ENCODE peak calls at places on chromosome 18, in nine cellular contexts. G is activated effector memory CD4-positive, alpha-beta T cell treated with Interleukin-2 at 50 U/mL for 16 hours; M is dorsolateral prefrontal cortex; F is testis; V is kidney tubule cell; K is fibroblast of mammary gland; Y is sigmoid colon; O is stimulated activated CD4-positive, alpha-beta T cell treated with anti-CD3 and anti-CD28 coated beads, Interleukin-1b, Interleukin-23, amount 100 ng/mL, for 24 hours; P is coronary artery. B is an unnamed sample.

GRCh38 chr18:46296656-46297055 is 192.5 kb downstream of the HAUS1 start:
- DNase-seq in K (no peak), P (no peak), M (no peak), Y (no peak), O (no peak), V (no peak), G (no peak), F (no peak), B (no peak)

GRCh38 chr18:46418657-46419260 is 238.3 kb downstream of the LOXHD1 start:
- DNase-seq in Y (no peak), V (peak), M (no peak), P (no peak), O (no peak), G (no peak), K (no peak), F (no peak), B (no peak)

GRCh38 chr18:34758378-34758948 is 48.4 kb downstream of the DTNA start:
- DNase-seq in M (no peak), K (no peak), Y (no peak), P (no peak), V (no peak), G (no peak), O (no peak), F (no peak), B (no peak)

GRCh38 chr18:48787523-48788151 is 163.1 kb downstream of the SMAD7 start:
- DNase-seq in M (no peak), P (peak), Y (peak), O (no peak), G (no peak), F (no peak), K (no peak), V (peak), B (no peak)

GRCh38 chr18:49582579-49582978 is 20.7 kb downstream of the LIPG start:
- DNase-seq in Y (no peak), M (no peak), G (no peak), F (no peak), O (no peak), K (peak), V (peak), P (no peak), B (no peak)

GRCh38 chr18:55983433-55983832 is 395.4 kb upstream of the TCF4 start:
- DNase-seq in G (no peak), K (no peak), O (no peak), Y (no peak), V (no peak), F (no peak), P (no peak), M (no peak), B (no peak)

GRCh38 chr18:11005528-11005927 is 143.8 kb downstream of the PIEZO2 start:
- DNase-seq in P (no peak), M (no peak), F (no peak), Y (peak), G (no peak), K (peak), O (no peak), V (peak), B (peak)

GRCh38 chr18:2529154-2529553 is 42.2 kb downstream of the METTL4 start:
- DNase-seq in M (no peak), F (no peak), O (no peak), K (no peak), V (peak), G (no peak), Y (no peak), P (no peak), B (no peak)

GRCh38 chr18:67608909-67609308 is 92.4 kb upstream of the DSEL start:
- DNase-seq in G (no peak), Y (no peak), F (no peak), M (no peak), O (no peak), P (no peak), K (peak), V (no peak), B (no peak)

GRCh38 chr18:31684279-31685096 is at the start of gene B4GALT6:
- DNase-seq in K (peak), G (no peak), P (no peak), Y (no peak), F (peak), O (no peak), M (peak), V (peak), B (no peak)

GRCh38 chr18:74596959-74597661 is 560 bp upstream of the ZNF407 start:
- DNase-seq in Y (peak), F (peak), G (peak), K (peak), M (peak), P (peak), O (peak), V (no peak), B (peak)

GRCh38 chr18:27750014-27750413 is 426.9 kb downstream of the CDH2 start:
- DNase-seq in P (no peak), G (no peak), Y (no peak), F (peak), M (no peak), K (peak), V (peak), O (no peak), B (peak)

GRCh38 chr18:64191069-64191468 is 42.2 kb upstream of the LINC00305 start:
- DNase-seq in V (no peak), K (no peak), O (no peak), M (no peak), G (no peak), P (no peak), F (no peak), Y (no peak), B (no peak)

GRCh38 chr18:44742741-44743311 is 62.1 kb downstream of the SETBP1 start:
- DNase-seq in G (no peak), M (peak), V (peak), K (peak), Y (peak), O (no peak), P (no peak), F (peak), B (no peak)

GRCh38 chr18:22193466-22193865 is 24.1 kb downstream of the GATA6 start:
- DNase-seq in G (no peak), Y (no peak), P (no peak), V (no peak), K (no peak), F (peak), O (no peak), M (no peak), B (peak)

GRCh38 chr18:34321075-34321474 is 96.4 kb upstream of the NOL4 start:
- DNase-seq in V (no peak), M (no peak), G (no peak), O (no peak), K (no peak), F (no peak), P (no peak), Y (no peak), B (no peak)

GRCh38 chr18:78566720-78567119 is 412.9 kb upstream of the SALL3 start:
- DNase-seq in K (no peak), P (no peak), M (no peak), F (no peak), Y (no peak), V (no peak), G (no peak), O (no peak), B (no peak)

GRCh38 chr18:34224423-34225217 is at the start of gene NOL4:
- DNase-seq in V (peak), F (peak), G (no peak), Y (peak), M (peak), O (no peak), P (no peak), K (no peak), B (no peak)

GRCh38 chr18:69585696-69586095 is 185.0 kb downstream of the DOK6 start:
- DNase-seq in G (no peak), O (no peak), F (no peak), Y (no peak), K (no peak), V (no peak), M (no peak), P (no peak), B (no peak)

GRCh38 chr18:25335062-25335461 is 16.9 kb downstream of the ZNF521 start:
- DNase-seq in K (no peak), F (no peak), P (no peak), M (no peak), O (no peak), G (no peak), Y (no peak), V (no peak), B (no peak)

GRCh38 chr18:13403786-13404549 is 185.4 kb downstream of the LDLRAD4 start:
- DNase-seq in P (no peak), G (no peak), V (no peak), Y (no peak), O (no peak), F (no peak), M (no peak), K (no peak), B (no peak)

GRCh38 chr18:11752116-11752911 is 63.2 kb downstream of the GNAL start:
- DNase-seq in P (no peak), V (peak), F (peak), K (peak), Y (no peak), O (no peak), M (no peak), G (no peak), B (no peak)

GRCh38 chr18:73461780-73462059 is 593.9 kb upstream of the NETO1 start:
- DNase-seq in V (peak), F (no peak), Y (no peak), M (no peak), P (no peak), K (peak), G (no peak), O (no peak), B (no peak)

GRCh38 chr18:54608008-54608642 is 17.1 kb downstream of the DYNAP start:
- DNase-seq in P (no peak), V (peak), G (no peak), M (no peak), O (no peak), F (no peak), Y (no peak), K (peak), B (peak)

GRCh38 chr18:3924455-3924854 is 474.5 kb downstream of the TGIF1 start:
- DNase-seq in Y (no peak), M (no peak), V (peak), F (no peak), P (no peak), G (no peak), K (peak), O (no peak), B (no peak)

GRCh38 chr18:46260016-46260878 is 156.1 kb downstream of the HAUS1 start:
- DNase-seq in M (no peak), V (peak), O (no peak), P (no peak), G (no peak), K (peak), F (no peak), Y (no peak), B (no peak)

B was measured in HT-29.